ENCODE peak calls at places on chromosomes 2 and 18, in four cellular contexts. One of them, this sample, is unnamed.

GRCh38 chr2:10864888-10865551 is 46.7 kb upstream of the KCNF1 start:
- DNase-seq in NCI-H1092 treated with DMSO at 0.1 percent for 48 hours: no peak
- DNase-seq in cardiac fibroblast: no peak
- DNase-seq in hippocampal formation: no peak
- DNase-seq in this sample: no peak

GRCh38 chr2:184155791-184156190 is 442.5 kb upstream of the ZNF804A start:
- DNase-seq in NCI-H1092 treated with DMSO at 0.1 percent for 48 hours: no peak
- DNase-seq in cardiac fibroblast: no peak
- DNase-seq in hippocampal formation: no peak
- DNase-seq in this sample: no peak

GRCh38 chr2:48169066-48169724 is 262.9 kb upstream of the FBXO11 start:
- DNase-seq in NCI-H1092 treated with DMSO at 0.1 percent for 48 hours: no peak
- DNase-seq in cardiac fibroblast: peak
- DNase-seq in hippocampal formation: no peak
- DNase-seq in this sample: no peak

GRCh38 chr2:25688236-25688635 is 14.9 kb upstream of the DTNB start:
- DNase-seq in NCI-H1092 treated with DMSO at 0.1 percent for 48 hours: no peak
- DNase-seq in cardiac fibroblast: no peak
- DNase-seq in hippocampal formation: no peak
- DNase-seq in this sample: no peak

GRCh38 chr18:9869713-9870430 is 15.9 kb upstream of the TXNDC2 start:
- DNase-seq in NCI-H1092 treated with DMSO at 0.1 percent for 48 hours: no peak
- DNase-seq in cardiac fibroblast: peak
- DNase-seq in hippocampal formation: no peak
- DNase-seq in this sample: no peak

GRCh38 chr2:88764850-88765153 is 73.3 kb downstream of the RPIA start:
- DNase-seq in NCI-H1092 treated with DMSO at 0.1 percent for 48 hours: no peak
- DNase-seq in cardiac fibroblast: no peak
- DNase-seq in hippocampal formation: no peak
- DNase-seq in this sample: no peak

GRCh38 chr2:71830497-71831207 is 317.0 kb downstream of the CYP26B1 start:
- DNase-seq in NCI-H1092 treated with DMSO at 0.1 percent for 48 hours: no peak
- DNase-seq in cardiac fibroblast: no peak
- DNase-seq in hippocampal formation: no peak
- DNase-seq in this sample: no peak

GRCh38 chr2:74536166-74536950 is 6.6 kb downstream of the HTRA2 start:
- DNase-seq in NCI-H1092 treated with DMSO at 0.1 percent for 48 hours: no peak
- DNase-seq in cardiac fibroblast: no peak
- DNase-seq in hippocampal formation: no peak
- DNase-seq in this sample: no peak

GRCh38 chr18:56565596-56566355 is 72.6 kb downstream of the TXNL1 start:
- DNase-seq in NCI-H1092 treated with DMSO at 0.1 percent for 48 hours: no peak
- DNase-seq in cardiac fibroblast: peak
- DNase-seq in hippocampal formation: no peak
- DNase-seq in this sample: no peak

GRCh38 chr2:147910990-147911473 is 66.2 kb downstream of the ACVR2A start:
- DNase-seq in NCI-H1092 treated with DMSO at 0.1 percent for 48 hours: peak
- DNase-seq in cardiac fibroblast: peak
- DNase-seq in hippocampal formation: no peak
- DNase-seq in this sample: peak

GRCh38 chr2:160292225-160292624 is 92.2 kb upstream of the ITGB6 start:
- DNase-seq in NCI-H1092 treated with DMSO at 0.1 percent for 48 hours: no peak
- DNase-seq in cardiac fibroblast: peak
- DNase-seq in hippocampal formation: no peak
- DNase-seq in this sample: no peak

GRCh38 chr18:46211816-46212215 is 107.6 kb downstream of the HAUS1 start:
- DNase-seq in NCI-H1092 treated with DMSO at 0.1 percent for 48 hours: no peak
- DNase-seq in cardiac fibroblast: peak
- DNase-seq in hippocampal formation: no peak
- DNase-seq in this sample: no peak

GRCh38 chr18:11391636-11392035 is 217.8 kb upstream of the SLC35G4 start:
- DNase-seq in NCI-H1092 treated with DMSO at 0.1 percent for 48 hours: no peak
- DNase-seq in cardiac fibroblast: peak
- DNase-seq in hippocampal formation: no peak
- DNase-seq in this sample: no peak

GRCh38 chr18:79442508-79443221 is 46.9 kb downstream of the NFATC1 start:
- DNase-seq in NCI-H1092 treated with DMSO at 0.1 percent for 48 hours: no peak
- DNase-seq in cardiac fibroblast: peak
- DNase-seq in hippocampal formation: no peak
- DNase-seq in this sample: no peak